ENCODE peak calls at places on chromosome 15, in ten cellular contexts. N, R, B, Z, Q, S, D, C, X and I are unnamed samples.
A peak's percentile ranks its signal among the peaks of the same experiment; 100 is the strongest.

GRCh38 chr15:73677146-73677607 is 7.0 kb upstream of the CD276 start:
- DNase-seq in Q (no peak), S (peak; percentile 17), R (peak; percentile 70), N (peak; percentile 56), X (peak; percentile 40), Z (peak; percentile 28), B (no peak), C (peak; percentile 31), D (peak; percentile 51), I (peak; percentile 38)

GRCh38 chr15:91561371-91562100 is 292.0 kb upstream of the SLCO3A1 start:
- DNase-seq in B (no peak), Q (peak; percentile 91), C (peak; percentile 90), S (no peak), N (no peak), D (no peak), Z (no peak), X (no peak), R (peak; percentile 98), I (no peak)

GRCh38 chr15:63876085-63876662 is 42.4 kb upstream of the HERC1 start:
- DNase-seq in S (no peak), Z (no peak), C (no peak), B (no peak), N (no peak), X (no peak), Q (no peak), R (no peak), D (no peak), I (no peak)

GRCh38 chr15:51969728-51970127 is 1.9 kb downstream of the LEO1 start:
- DNase-seq in B (no peak), R (peak; percentile 23), Z (no peak), N (no peak), S (no peak), X (no peak), C (no peak), D (no peak), Q (no peak), I (no peak)

GRCh38 chr15:98650871-98651481 is 2.6 kb downstream of the IGF1R start:
- DNase-seq in X (no peak), Q (no peak), Z (peak; percentile 9), C (no peak), R (peak; percentile 49), S (no peak), D (peak; percentile 32), B (no peak), N (no peak), I (no peak)

GRCh38 chr15:52100807-52101206 is 11.8 kb downstream of the BCL2L10 start:
- DNase-seq in D (no peak), C (no peak), N (no peak), X (no peak), Q (peak; percentile 34), Z (no peak), B (no peak), S (no peak), R (peak; percentile 94), I (no peak)

GRCh38 chr15:89671687-89672086 is 7.5 kb downstream of the PLIN1 start:
- DNase-seq in R (no peak), B (no peak), S (no peak), C (no peak), Z (no peak), X (no peak), N (no peak), D (no peak), Q (no peak), I (no peak)

GRCh38 chr15:52334491-52335160 is 39.0 kb upstream of the MYO5C start:
- DNase-seq in R (peak; percentile 49), N (no peak), D (no peak), X (no peak), B (no peak), S (no peak), Q (no peak), C (no peak), Z (no peak), I (no peak)

GRCh38 chr15:99720533-99720932 is 12.7 kb downstream of the LYSMD4 start:
- DNase-seq in N (no peak), Q (no peak), D (no peak), B (no peak), R (no peak), Z (no peak), S (no peak), C (no peak), X (no peak), I (no peak)

GRCh38 chr15:81336568-81336967 is 12.6 kb upstream of the STARD5 start:
- DNase-seq in N (no peak), B (no peak), S (no peak), X (peak; percentile 36), Z (peak; percentile 37), D (no peak), R (peak; percentile 44), C (peak; percentile 14), Q (no peak), I (no peak)

GRCh38 chr15:46703352-46703861 is 1013.9 kb upstream of the SEMA6D start:
- DNase-seq in Q (no peak), Z (no peak), X (no peak), S (no peak), N (no peak), R (no peak), B (no peak), C (no peak), D (no peak), I (no peak)

GRCh38 chr15:40204100-40204499 is 34.8 kb upstream of the PAK6 start:
- DNase-seq in C (no peak), Z (no peak), N (no peak), D (no peak), S (no peak), Q (no peak), R (no peak), B (no peak), X (no peak), I (no peak)

GRCh38 chr15:84611631-84612030 is 10.8 kb downstream of the ZSCAN2 start:
- DNase-seq in N (no peak), R (peak; percentile 52), Q (no peak), C (no peak), X (no peak), Z (no peak), D (no peak), B (no peak), S (no peak), I (no peak)

GRCh38 chr15:70054366-70054765 is 43.4 kb downstream of the TLE3 start:
- DNase-seq in D (no peak), X (no peak), N (no peak), S (no peak), Z (no peak), C (no peak), R (no peak), Q (no peak), B (no peak), I (no peak)

GRCh38 chr15:63501256-63502089 is 2.9 kb upstream of the USP3 start:
- DNase-seq in N (no peak), Q (peak; percentile 21), B (peak; percentile 36), C (no peak), Z (no peak), X (no peak), D (no peak), S (peak; percentile 76), R (peak; percentile 97), I (no peak)

GRCh38 chr15:60087561-60087960 is 83.5 kb downstream of the FOXB1 start:
- DNase-seq in S (no peak), Q (no peak), R (no peak), B (no peak), X (no peak), Z (no peak), C (no peak), D (no peak), N (no peak), I (no peak)

GRCh38 chr15:62588930-62589655 is 424.0 kb upstream of the C2CD4B start:
- DNase-seq in X (no peak), B (no peak), Q (no peak), D (no peak), Z (no peak), N (no peak), S (no peak), C (no peak), R (peak; percentile 47), I (no peak)

GRCh38 chr15:80494311-80494710 is 90.1 kb downstream of the ARNT2 start:
- DNase-seq in S (no peak), R (peak; percentile 74), D (no peak), N (no peak), Q (no peak), X (no peak), C (no peak), Z (no peak), B (no peak), I (no peak)

GRCh38 chr15:39784125-39784524 is 1.5 kb upstream of the FSIP1 start:
- DNase-seq in D (no peak), C (no peak), R (peak; percentile 71), N (no peak), X (no peak), B (no peak), S (no peak), Z (no peak), Q (no peak), I (no peak)

GRCh38 chr15:101433396-101433795 is 56.1 kb downstream of the PCSK6 start:
- DNase-seq in R (no peak), N (no peak), S (no peak), Z (no peak), D (no peak), X (no peak), B (no peak), Q (no peak), C (no peak), I (no peak)

GRCh38 chr15:78992416-78993256 is 47.8 kb upstream of the CTSH start:
- DNase-seq in Z (no peak), R (no peak), X (no peak), Q (no peak), B (no peak), C (no peak), S (no peak), D (peak; percentile 35), N (no peak), I (no peak)

GRCh38 chr15:90015749-90016148 is 14.6 kb downstream of the ZNF710 start:
- DNase-seq in N (no peak), X (no peak), D (no peak), Z (no peak), Q (no peak), B (no peak), R (no peak), C (no peak), S (no peak), I (no peak)

GRCh38 chr15:25850154-25851111 is 12.7 kb downstream of the ATP10A start:
- DNase-seq in X (peak; percentile 56), Q (peak; percentile 34), C (no peak), N (peak; percentile 30), R (peak; percentile 70), B (no peak), S (no peak), D (peak; percentile 9), Z (peak; percentile 59), I (peak; percentile 33)

GRCh38 chr15:79635897-79636596 is 203.9 kb downstream of the MINAR1 start:
- DNase-seq in C (no peak), Q (no peak), S (no peak), X (no peak), N (no peak), D (no peak), R (peak; percentile 14), Z (no peak), B (no peak), I (no peak)

GRCh38 chr15:51884517-51885236 is 55.2 kb downstream of the TMOD3 start:
- DNase-seq in X (no peak), C (no peak), S (no peak), N (no peak), R (peak; percentile 49), Z (no peak), Q (no peak), D (peak; percentile 52), B (no peak), I (no peak)

GRCh38 chr15:33086500-33087141 is 107.9 kb downstream of the FMN1 start:
- DNase-seq in Z (no peak), X (no peak), B (no peak), N (no peak), C (peak; percentile 53), S (peak; percentile 27), Q (no peak), D (peak; percentile 54), R (peak; percentile 87), I (no peak)

GRCh38 chr15:64110945-64111678 is 15.3 kb downstream of the SNX1 start:
- DNase-seq in S (no peak), C (no peak), N (no peak), R (no peak), X (no peak), B (no peak), Z (no peak), D (no peak), Q (no peak), I (no peak)

GRCh38 chr15:39925112-39925830 is 5.2 kb upstream of the GPR176 start:
- DNase-seq in C (no peak), S (no peak), N (no peak), Z (no peak), B (no peak), D (peak; percentile 15), Q (no peak), X (no peak), R (peak; percentile 77), I (no peak)